ENCODE peak calls at places on chromosomes 7 and 10, in four cellular contexts. K, D, U and M are unnamed samples.

GRCh38 chr7:22718911-22719420 is 8.0 kb upstream of the IL6 start:
- DNase-seq in K (no peak), D (no peak), U (no peak), M (no peak)

GRCh38 chr10:78774614-78774998 is 294.2 kb upstream of the ZMIZ1 start:
- DNase-seq in K (no peak), D (no peak), U (no peak), M (no peak)

GRCh38 chr10:98128802-98129201 is 5.7 kb upstream of the R3HCC1L start:
- DNase-seq in K (no peak), D (no peak), U (no peak), M (no peak)

GRCh38 chr7:107946881-107947280 is 55.9 kb downstream of the DLD start:
- DNase-seq in K (no peak), D (no peak), U (no peak), M (no peak)

GRCh38 chr10:70626056-70626455 is 23.5 kb upstream of the PRF1 start:
- DNase-seq in K (no peak), D (no peak), U (no peak), M (no peak)

GRCh38 chr10:102453502-102453901 is 2.2 kb upstream of the C10orf95 start:
- DNase-seq in K (no peak), D (no peak), U (no peak), M (no peak)

GRCh38 chr10:21661935-21662334 is 127.9 kb downstream of the MLLT10 start:
- DNase-seq in K (no peak), D (no peak), U (no peak), M (no peak)

GRCh38 chr10:99329238-99329890 is at the start of gene CNNM1:
- DNase-seq in K (peak; percentile 78), D (peak; percentile 9), U (no peak), M (no peak)

GRCh38 chr7:114413741-114414140 is 874 bp upstream of the FOXP2 start:
- DNase-seq in K (no peak), D (no peak), U (no peak), M (no peak)

GRCh38 chr10:86108696-86109095 is 257.9 kb downstream of the GRID1 start:
- DNase-seq in K (no peak), D (no peak), U (no peak), M (no peak)

GRCh38 chr10:74419491-74420466 is 268.8 kb downstream of the ADK start:
- DNase-seq in K (peak; percentile 8), D (peak; percentile 47), U (peak; percentile 4), M (no peak)